ENCODE peak calls at places on chromosomes 7 and 10, in four cellular contexts. M is stimulated activated CD4-positive, alpha-beta T cell treated with anti-CD3 and anti-CD28 coated beads, Interleukin-12 subunit alpha, Interleukin-12 subunit beta, amount 100 ng/mL, for 24 hours; V is stimulated activated effector memory CD8-positive, alpha-beta T cell treated with anti-CD3 and anti-CD28 coated beads, Interleukin-12 subunit alpha, Interleukin-12 subunit beta, amount 100 ng/mL, for 72 hours; K is lung microvascular endothelial cell. X is an unnamed sample.
A peak's percentile ranks its signal among the peaks of the same experiment; 100 is the strongest.

GRCh38 chr7:91957236-91957635 is 16.6 kb downstream of the AKAP9 start:
- DNase-seq in M (no peak), V (no peak), K (no peak), X (no peak)

GRCh38 chr7:81231203-81231922 is 312.5 kb upstream of the SEMA3C start:
- DNase-seq in M (no peak), V (no peak), K (no peak), X (no peak)

GRCh38 chr7:22288212-22288611 is 68.7 kb downstream of the RAPGEF5 start:
- DNase-seq in M (no peak), V (no peak), K (no peak), X (no peak)

GRCh38 chr7:132145466-132145865 is 430.8 kb downstream of the PLXNA4 start:
- DNase-seq in M (no peak), V (no peak), K (peak; percentile 71), X (no peak)

GRCh38 chr10:127889605-127890195 is 3.0 kb downstream of the CLRN3 start:
- DNase-seq in M (no peak), V (no peak), K (peak; percentile 36), X (no peak)

GRCh38 chr10:71580415-71580814 is 139.2 kb downstream of the C10orf105 start:
- DNase-seq in M (no peak), V (no peak), K (no peak), X (no peak)

GRCh38 chr7:106283831-106284515 is 810 bp downstream of the NAMPT start:
- DNase-seq in M (peak; percentile 41), V (peak; percentile 36), K (peak; percentile 65), X (peak; percentile 69)

GRCh38 chr7:141103847-141104429 is 30.1 kb downstream of the TMEM178B start:
- DNase-seq in M (no peak), V (no peak), K (no peak), X (no peak)

GRCh38 chr7:142887282-142888015 is 1.9 kb upstream of the TRPV6 start:
- DNase-seq in M (no peak), V (no peak), K (no peak), X (no peak)

GRCh38 chr7:133932591-133932990 is 194.5 kb upstream of the LRGUK start:
- DNase-seq in M (no peak), V (no peak), K (peak; percentile 27), X (no peak)

GRCh38 chr7:1580422-1581030 is 10.7 kb upstream of the PSMG3 start:
- DNase-seq in M (no peak), V (no peak), K (no peak), X (no peak)

GRCh38 chr7:158758563-158759244 is 54.1 kb upstream of the NCAPG2 start:
- DNase-seq in M (no peak), V (no peak), K (no peak), X (no peak)

GRCh38 chr7:115352375-115352774 is 430.5 kb downstream of the MDFIC start:
- DNase-seq in M (no peak), V (no peak), K (no peak), X (no peak)

GRCh38 chr7:109763611-109764010 is 1193.9 kb downstream of the DNAJB9 start:
- DNase-seq in M (no peak), V (no peak), K (no peak), X (no peak)

GRCh38 chr10:18737236-18737635 is 78.0 kb downstream of the ARL5B start:
- DNase-seq in M (no peak), V (no peak), K (no peak), X (no peak)

GRCh38 chr7:124032369-124033092 is at the start of gene TMEM229A:
- DNase-seq in M (no peak), V (no peak), K (peak; percentile 68), X (peak; percentile 8)

GRCh38 chr7:117323585-117323876 is 673 bp upstream of the WNT2 start:
- DNase-seq in M (no peak), V (no peak), K (no peak), X (no peak)

GRCh38 chr10:28331821-28332220 is 29.0 kb upstream of the MPP7 start:
- DNase-seq in M (no peak), V (no peak), K (no peak), X (no peak)

GRCh38 chr10:13346912-13347234 is 1.2 kb downstream of the SEPHS1 start:
- DNase-seq in M (no peak), V (no peak), K (no peak), X (no peak)

GRCh38 chr10:484441-484924 is 205.0 kb downstream of the DIP2C start:
- DNase-seq in M (no peak), V (peak; percentile 16), K (peak; percentile 71), X (no peak)

GRCh38 chr10:9102026-9102425 is 1047.5 kb downstream of the GATA3 start:
- DNase-seq in M (no peak), V (no peak), K (no peak), X (no peak)

GRCh38 chr7:32892521-32893224 is 1.1 kb upstream of the KBTBD2 start:
- DNase-seq in M (peak; percentile 22), V (peak; percentile 29), K (peak; percentile 84), X (peak; percentile 65)

GRCh38 chr10:24039331-24039730 is 169.6 kb upstream of the KIAA1217 start:
- DNase-seq in M (no peak), V (no peak), K (no peak), X (no peak)

GRCh38 chr7:36677769-36678435 is 46.4 kb downstream of the AOAH start:
- DNase-seq in M (peak; percentile 50), V (no peak), K (no peak), X (peak; percentile 50)

GRCh38 chr7:149662591-149663095 is 110.7 kb downstream of the ZNF467 start:
- DNase-seq in M (peak; percentile 23), V (peak; percentile 61), K (peak; percentile 80), X (peak; percentile 78)

GRCh38 chr10:71773221-71773971 is at the start of gene VSIR:
- DNase-seq in M (peak; percentile 91), V (peak; percentile 100), K (peak; percentile 90), X (peak; percentile 100)

GRCh38 chr7:69196593-69196992 is 401.7 kb upstream of the AUTS2 start:
- DNase-seq in M (no peak), V (no peak), K (no peak), X (no peak)

GRCh38 chr7:121620953-121621606 is 225.0 kb upstream of the FAM3C start:
- DNase-seq in M (no peak), V (no peak), K (no peak), X (no peak)

GRCh38 chr10:43667317-43667731 is 18.6 kb upstream of the ZNF32 start:
- DNase-seq in M (no peak), V (no peak), K (peak; percentile 45), X (no peak)

GRCh38 chr7:25614415-25614814 is 386.1 kb upstream of the NPVF start:
- DNase-seq in M (no peak), V (no peak), K (no peak), X (no peak)

GRCh38 chr10:93376372-93377296 is 105.5 kb downstream of the MYOF start:
- DNase-seq in M (peak; percentile 4), V (peak; percentile 38), K (peak; percentile 91), X (peak; percentile 45)

GRCh38 chr10:100562008-100562672 is 26.4 kb downstream of the HIF1AN start:
- DNase-seq in M (peak; percentile 54), V (peak; percentile 61), K (peak; percentile 67), X (no peak)

GRCh38 chr7:98278936-98279335 is 2.5 kb upstream of the BRI3 start:
- DNase-seq in M (no peak), V (no peak), K (no peak), X (no peak)